ENCODE peak calls at places on chromosome 6, in six cellular contexts. M, S, K, R, W and F are unnamed samples.

GRCh38 chr6:55568779-55569439 is 10.1 kb downstream of the HMGCLL1 start:
- DNase-seq in W (no peak), M (peak), S (no peak), K (no peak), R (no peak), F (peak)

GRCh38 chr6:70166088-70166958 is 136.6 kb downstream of the COL9A1 start:
- DNase-seq in S (peak), R (peak), K (peak), M (peak), W (peak), F (peak)

GRCh38 chr6:41818271-41819054 is 31.0 kb downstream of the TOMM6 start:
- DNase-seq in S (peak), W (no peak), K (peak), M (no peak), R (no peak), F (no peak)

GRCh38 chr6:84762220-84762940 is 2.0 kb downstream of the TBX18 start:
- DNase-seq in R (no peak), S (peak), W (no peak), K (peak), M (no peak), F (no peak)

GRCh38 chr6:89412071-89413005 is at the start of gene RRAGD:
- DNase-seq in R (peak), S (peak), K (peak), W (peak), M (no peak), F (no peak)

GRCh38 chr6:52213127-52213526 is 27.0 kb downstream of the IL17A start:
- DNase-seq in R (peak), K (no peak), S (no peak), W (no peak), M (no peak), F (no peak)

GRCh38 chr6:138844203-138844602 is 48.3 kb downstream of the ECT2L start:
- DNase-seq in K (no peak), S (peak), R (no peak), M (peak), W (no peak), F (no peak)

GRCh38 chr6:136550330-136551071 is at the start of gene MAP7:
- DNase-seq in W (no peak), K (peak), R (peak), M (no peak), S (peak), F (peak)

GRCh38 chr6:116572162-116572561 is 858 bp downstream of the RWDD1 start:
- DNase-seq in W (peak), R (peak), S (peak), M (peak), K (peak), F (no peak)

GRCh38 chr6:137571854-137572253 is 77.7 kb upstream of the OLIG3 start:
- DNase-seq in W (peak), R (peak), M (no peak), K (peak), S (peak), F (peak)

GRCh38 chr6:125950293-125950692 is 6.3 kb upstream of the HINT3 start:
- DNase-seq in W (no peak), K (peak), R (no peak), M (peak), S (peak), F (no peak)

GRCh38 chr6:154909821-154910220 is 85.3 kb upstream of the TIAM2 start:
- DNase-seq in W (no peak), M (peak), S (no peak), R (no peak), K (no peak), F (peak)

GRCh38 chr6:158016571-158017383 is 35.1 kb downstream of the SYNJ2 start:
- DNase-seq in R (no peak), W (no peak), S (peak), M (no peak), K (no peak), F (no peak)

GRCh38 chr6:69907981-69908498 is 41.7 kb downstream of the COL19A1 start:
- DNase-seq in W (no peak), K (no peak), S (peak), M (peak), R (no peak), F (no peak)

GRCh38 chr6:94349227-94349626 is 929.9 kb upstream of the EPHA7 start:
- DNase-seq in S (no peak), R (no peak), W (no peak), K (no peak), M (no peak), F (no peak)

GRCh38 chr6:43222418-43223059 is 6.7 kb downstream of the DNPH1 start:
- DNase-seq in S (no peak), W (no peak), M (no peak), K (no peak), R (no peak), F (no peak)

GRCh38 chr6:94785514-94785913 is 791.8 kb upstream of the MANEA start:
- DNase-seq in M (no peak), W (no peak), R (no peak), S (no peak), K (no peak), F (no peak)

GRCh38 chr6:9520417-9521151 is 894.3 kb downstream of the TFAP2A start:
- DNase-seq in R (no peak), S (peak), W (no peak), K (no peak), M (peak), F (no peak)

GRCh38 chr6:121143476-121143875 is 190.8 kb downstream of the TBC1D32 start:
- DNase-seq in W (no peak), S (peak), K (no peak), M (no peak), R (no peak), F (no peak)
- H3K4me2 ChIP-seq in W (no peak), S (peak), K (no peak), M (no peak), R (no peak), F (no peak)

DNA sequence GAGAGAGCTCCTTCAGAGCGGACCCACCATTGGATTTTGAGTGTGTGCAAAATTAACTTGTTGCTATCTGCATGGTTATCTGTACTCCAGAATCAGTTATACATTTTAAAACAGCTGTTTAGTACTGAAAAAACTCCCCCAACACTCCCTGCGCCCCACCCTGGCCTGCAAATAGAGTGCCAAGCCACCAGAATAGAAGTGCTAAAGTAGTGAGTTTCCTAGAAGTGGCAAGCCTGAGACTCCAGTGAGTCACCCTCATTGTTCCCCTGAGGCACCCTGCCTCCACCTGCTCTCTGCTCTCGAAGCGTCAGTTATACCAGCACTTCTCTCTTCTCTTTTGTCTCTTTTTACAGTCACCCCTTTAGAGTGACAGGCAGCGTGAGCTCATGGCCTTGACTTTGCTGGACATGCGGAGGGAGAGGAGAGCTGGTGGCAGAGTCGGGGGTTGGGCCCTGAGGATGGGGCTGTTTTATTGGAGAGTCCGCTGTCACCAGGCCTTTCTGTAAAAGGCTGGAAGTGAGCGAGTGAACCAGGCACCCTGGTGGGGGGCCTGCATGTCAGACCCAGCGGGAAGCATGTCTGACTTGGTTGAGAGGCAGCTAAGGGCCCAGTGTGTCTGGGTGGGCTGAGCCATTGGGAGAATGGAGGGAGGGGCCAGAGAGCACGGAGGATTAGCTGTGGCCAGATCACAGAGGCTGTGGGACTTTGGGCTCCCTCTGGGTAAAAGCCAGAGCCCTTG is 10.4 kb downstream of the IGF2R start:
- DNase-seq in K (peak), W (peak), M (no peak), R (peak), S (peak), F (no peak)
- H3K4me2 ChIP-seq in K (peak), W (no peak), M (no peak), R (peak), S (peak), F (no peak)

GRCh38 chr6:106168097-106168888 is 82.2 kb downstream of the PRDM1 start:
- DNase-seq in S (peak), M (no peak), W (no peak), R (no peak), K (no peak), F (no peak)

GRCh38 chr6:106167105-106167814 is 81.1 kb downstream of the PRDM1 start:
- DNase-seq in R (peak), M (no peak), K (no peak), S (no peak), W (no peak), F (peak)

GRCh38 chr6:106170030-106170791 is 84.1 kb downstream of the PRDM1 start:
- DNase-seq in W (no peak), M (no peak), S (no peak), R (no peak), K (no peak), F (no peak)

GRCh38 chr6:106165885-106166485 is 79.8 kb downstream of the PRDM1 start:
- DNase-seq in R (peak), K (no peak), S (no peak), M (peak), W (no peak), F (no peak)

GRCh38 chr6:106169517-106169916 is 83.4 kb downstream of the PRDM1 start:
- DNase-seq in M (no peak), S (no peak), W (no peak), R (no peak), K (no peak), F (no peak)
- H3K4me2 ChIP-seq in M (no peak), S (no peak), W (no peak), R (no peak), K (no peak), F (no peak)

GRCh38 chr6:64890609-64891008 is 816.4 kb downstream of the EYS start:
- DNase-seq in W (no peak), R (no peak), K (no peak), S (no peak), M (peak), F (no peak)
- H3K4me2 ChIP-seq in W (no peak), R (no peak), K (no peak), S (no peak), M (no peak), F (no peak)

DNA sequence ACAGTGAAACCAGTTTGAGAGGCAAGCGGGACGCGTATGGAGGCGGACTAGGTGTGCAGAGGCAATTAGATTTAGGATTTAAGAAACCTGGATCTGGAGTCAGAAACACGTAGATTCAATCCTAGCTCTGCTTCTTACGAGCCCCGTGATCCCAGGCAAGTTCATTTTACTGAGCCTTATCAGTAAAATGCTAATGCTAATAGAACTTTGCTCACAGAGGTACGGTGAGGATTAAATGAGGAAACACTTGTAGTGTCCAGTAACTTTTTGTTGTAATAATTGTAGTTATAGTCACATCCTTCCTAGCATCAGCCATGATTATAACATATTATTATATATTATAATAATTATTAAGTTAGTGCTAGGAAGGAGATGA is 21.2 kb downstream of the DEF6 start:
- DNase-seq in W (peak), S (no peak), M (no peak), K (no peak), R (no peak), F (no peak)
- H3K4me2 ChIP-seq in W (no peak), S (peak), M (peak), K (no peak), R (no peak), F (peak)

DNA sequence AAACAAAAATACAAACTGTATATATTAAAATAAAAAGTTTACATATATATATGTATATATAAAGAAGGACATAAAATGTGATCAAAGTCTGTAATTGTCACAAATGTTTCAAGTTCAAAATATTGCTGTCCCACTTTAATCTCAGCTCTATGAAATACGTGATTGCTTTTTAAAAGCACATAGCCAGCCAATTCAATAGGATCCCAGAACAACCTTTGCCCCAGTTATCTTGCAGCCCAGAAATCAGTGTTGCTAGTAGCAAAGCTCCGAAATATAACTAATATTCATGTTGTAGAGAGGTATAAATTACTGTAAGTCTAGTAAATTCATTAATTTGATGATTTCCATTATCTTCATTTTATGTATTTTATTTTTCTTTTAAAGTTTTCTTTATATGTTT is 114.6 kb downstream of the ELOVL4 start:
- DNase-seq in W (no peak), M (no peak), S (no peak), R (no peak), K (no peak), F (no peak)
- H3K4me2 ChIP-seq in W (no peak), M (no peak), S (no peak), R (no peak), K (no peak), F (no peak)

DNA sequence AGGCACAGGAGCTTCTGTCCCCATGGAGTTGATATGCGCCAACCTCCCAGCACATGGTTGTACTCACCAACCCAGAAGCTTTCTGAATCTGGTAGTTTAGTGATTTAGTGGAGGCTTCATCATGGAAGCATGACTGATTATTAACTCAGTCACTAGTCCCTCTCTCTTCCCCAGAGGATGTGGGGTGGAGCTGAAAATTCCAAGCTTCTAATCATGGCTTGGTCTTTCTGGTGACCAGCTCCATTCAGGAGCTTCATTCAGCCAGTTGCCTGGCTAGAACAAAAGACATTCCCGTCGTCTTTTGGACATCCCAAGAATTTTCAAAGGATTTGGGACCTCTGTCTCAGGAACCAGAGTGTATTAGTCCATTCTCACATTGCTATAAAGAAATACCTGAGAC is 13.3 kb upstream of the SMIM13 start:
- DNase-seq in R (no peak), K (no peak), W (no peak), M (no peak), S (no peak), F (no peak)
- H3K4me2 ChIP-seq in R (no peak), K (no peak), W (no peak), M (no peak), S (no peak), F (no peak)

DNA sequence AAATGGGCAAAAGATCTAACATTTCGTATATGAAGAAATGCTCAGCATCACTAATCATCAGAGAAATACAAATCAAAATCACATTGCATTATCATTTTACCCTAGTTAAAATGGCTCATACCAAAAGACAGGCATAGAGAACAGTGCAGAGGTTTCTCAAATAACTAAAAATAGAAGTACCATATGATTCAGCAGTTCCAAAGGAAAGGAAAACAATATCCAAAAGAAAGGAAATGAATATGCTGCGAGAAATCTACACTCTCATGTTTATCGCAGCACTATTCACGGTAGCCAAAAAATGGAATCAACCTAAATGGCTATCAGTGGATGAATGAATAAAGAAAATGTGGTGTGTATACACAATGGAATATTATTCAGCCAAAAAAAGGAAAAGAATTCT is 63.5 kb downstream of the VTA1 start:
- DNase-seq in W (no peak), R (no peak), S (no peak), M (no peak), K (no peak), F (no peak)
- H3K4me2 ChIP-seq in W (no peak), R (no peak), S (no peak), M (no peak), K (no peak), F (no peak)

GRCh38 chr6:133919362-133919761 is 30.4 kb downstream of the TCF21 start:
- DNase-seq in K (no peak), W (no peak), M (no peak), R (no peak), S (no peak), F (no peak)
- H3K4me2 ChIP-seq in K (no peak), W (no peak), M (no peak), R (no peak), S (no peak), F (no peak)

GRCh38 chr6:32047084-32047478 is 8.9 kb downstream of the CYP21A2 start:
- DNase-seq in S (peak), M (peak), W (no peak), K (peak), R (no peak), F (peak)

GRCh38 chr6:32047855-32048766 is 9.9 kb downstream of the CYP21A2 start:
- DNase-seq in K (peak), W (peak), M (peak), S (peak), R (peak), F (peak)

GRCh38 chr6:32045811-32046449 is 7.7 kb downstream of the CYP21A2 start:
- DNase-seq in K (peak), R (no peak), S (no peak), M (no peak), W (no peak), F (no peak)

GRCh38 chr6:32046450-32047083 is 8.4 kb downstream of the CYP21A2 start:
- DNase-seq in R (no peak), K (peak), M (peak), W (peak), S (peak), F (peak)

GRCh38 chr6:32047539-32047854 is 9.3 kb downstream of the CYP21A2 start:
- DNase-seq in M (no peak), W (no peak), K (no peak), S (no peak), R (no peak), F (no peak)
- H3K4me2 ChIP-seq in M (peak), W (no peak), K (peak), S (peak), R (no peak), F (no peak)